ENCODE peak calls at places on chromosomes 2 and 18, in nine cellular contexts. One of them, this sample, is unnamed.

GRCh38 chr2:230899786-230900185 is 25.3 kb downstream of the GPR55 start:
- DNase-seq in ovary: no peak
- DNase-seq in OCI-LY7: no peak
- DNase-seq in lower lobe of right lung: no peak
- DNase-seq in IMR-90: no peak
- DNase-seq in breast epithelium: peak; percentile 7
- DNase-seq in PC-3: no peak
- DNase-seq in body of pancreas: no peak
- DNase-seq in transverse colon: no peak
- DNase-seq in this sample: no peak

GRCh38 chr2:112640800-112641675 is 4.7 kb upstream of the SLC20A1 start:
- DNase-seq in ovary: no peak
- DNase-seq in OCI-LY7: no peak
- DNase-seq in IMR-90: peak; percentile 96
- DNase-seq in PC-3: peak; percentile 91
- DNase-seq in breast epithelium: no peak
- DNase-seq in lower lobe of right lung: no peak
- DNase-seq in transverse colon: no peak
- DNase-seq in body of pancreas: no peak
- DNase-seq in this sample: no peak

GRCh38 chr2:65869286-65869685 is 436.9 kb upstream of the SPRED2 start:
- DNase-seq in transverse colon: no peak
- DNase-seq in IMR-90: no peak
- DNase-seq in lower lobe of right lung: no peak
- DNase-seq in body of pancreas: no peak
- DNase-seq in ovary: no peak
- DNase-seq in breast epithelium: no peak
- DNase-seq in OCI-LY7: no peak
- DNase-seq in PC-3: no peak
- DNase-seq in this sample: no peak

GRCh38 chr2:46296216-46296839 is 879 bp upstream of the EPAS1 start:
- DNase-seq in IMR-90: no peak
- DNase-seq in transverse colon: peak; percentile 49
- DNase-seq in PC-3: peak; percentile 11
- DNase-seq in OCI-LY7: no peak
- DNase-seq in ovary: peak; percentile 64
- DNase-seq in breast epithelium: peak; percentile 60
- DNase-seq in lower lobe of right lung: peak; percentile 81
- DNase-seq in body of pancreas: peak; percentile 71
- DNase-seq in this sample: no peak

GRCh38 chr18:55732227-55733106 is 144.5 kb upstream of the TCF4 start:
- DNase-seq in IMR-90: peak; percentile 54
- DNase-seq in PC-3: no peak
- DNase-seq in breast epithelium: no peak
- DNase-seq in body of pancreas: no peak
- DNase-seq in ovary: no peak
- DNase-seq in lower lobe of right lung: no peak
- DNase-seq in OCI-LY7: no peak
- DNase-seq in transverse colon: no peak
- DNase-seq in this sample: no peak

GRCh38 chr2:162716122-162716521 is 122.4 kb downstream of the KCNH7 start:
- DNase-seq in lower lobe of right lung: no peak
- DNase-seq in ovary: no peak
- DNase-seq in body of pancreas: no peak
- DNase-seq in OCI-LY7: no peak
- DNase-seq in IMR-90: no peak
- DNase-seq in transverse colon: no peak
- DNase-seq in breast epithelium: no peak
- DNase-seq in PC-3: no peak
- DNase-seq in this sample: no peak

GRCh38 chr2:234490239-234491074 is 6.4 kb downstream of the ARL4C start:
- DNase-seq in IMR-90: no peak
- DNase-seq in transverse colon: no peak
- DNase-seq in lower lobe of right lung: no peak
- DNase-seq in ovary: no peak
- DNase-seq in body of pancreas: no peak
- DNase-seq in breast epithelium: no peak
- DNase-seq in OCI-LY7: peak; percentile 38
- DNase-seq in PC-3: no peak
- DNase-seq in this sample: no peak

GRCh38 chr2:216287251-216287650 is 85.0 kb downstream of the MARCHF4 start:
- DNase-seq in IMR-90: no peak
- DNase-seq in transverse colon: no peak
- DNase-seq in PC-3: no peak
- DNase-seq in body of pancreas: no peak
- DNase-seq in OCI-LY7: no peak
- DNase-seq in breast epithelium: no peak
- DNase-seq in lower lobe of right lung: no peak
- DNase-seq in ovary: no peak
- DNase-seq in this sample: no peak

GRCh38 chr2:184597571-184597980 is 753 bp upstream of the ZNF804A start:
- DNase-seq in transverse colon: peak; percentile 20
- DNase-seq in lower lobe of right lung: peak; percentile 52
- DNase-seq in breast epithelium: no peak
- DNase-seq in ovary: no peak
- DNase-seq in OCI-LY7: peak; percentile 76
- DNase-seq in IMR-90: peak; percentile 63
- DNase-seq in PC-3: no peak
- DNase-seq in body of pancreas: no peak
- DNase-seq in this sample: no peak

GRCh38 chr2:65240657-65241056 is 13.0 kb downstream of the ACTR2 start:
- DNase-seq in PC-3: no peak
- DNase-seq in lower lobe of right lung: no peak
- DNase-seq in IMR-90: no peak
- DNase-seq in breast epithelium: no peak
- DNase-seq in ovary: no peak
- DNase-seq in transverse colon: no peak
- DNase-seq in body of pancreas: no peak
- DNase-seq in OCI-LY7: no peak
- DNase-seq in this sample: no peak

GRCh38 chr2:25250331-25251031 is 82.1 kb upstream of the POMC start:
- DNase-seq in PC-3: no peak
- DNase-seq in ovary: no peak
- DNase-seq in body of pancreas: no peak
- DNase-seq in transverse colon: no peak
- DNase-seq in OCI-LY7: no peak
- DNase-seq in lower lobe of right lung: no peak
- DNase-seq in IMR-90: peak; percentile 92
- DNase-seq in breast epithelium: no peak
- DNase-seq in this sample: no peak

GRCh38 chr2:2683581-2683980 is 352.5 kb upstream of the MYT1L start:
- DNase-seq in OCI-LY7: no peak
- DNase-seq in transverse colon: no peak
- DNase-seq in body of pancreas: no peak
- DNase-seq in PC-3: no peak
- DNase-seq in IMR-90: no peak
- DNase-seq in ovary: no peak
- DNase-seq in breast epithelium: no peak
- DNase-seq in lower lobe of right lung: no peak
- DNase-seq in this sample: no peak

GRCh38 chr2:132662742-132663141 is 7.3 kb downstream of the LYPD1 start:
- DNase-seq in OCI-LY7: no peak
- DNase-seq in ovary: no peak
- DNase-seq in IMR-90: peak; percentile 91
- DNase-seq in transverse colon: no peak
- DNase-seq in breast epithelium: no peak
- DNase-seq in PC-3: no peak
- DNase-seq in lower lobe of right lung: no peak
- DNase-seq in body of pancreas: no peak
- DNase-seq in this sample: no peak

GRCh38 chr2:242085941-242086621 is 216.6 kb downstream of the RTP5 start:
- DNase-seq in lower lobe of right lung: peak; percentile 72
- DNase-seq in PC-3: peak; percentile 2
- DNase-seq in body of pancreas: peak; percentile 78
- DNase-seq in IMR-90: peak; percentile 1
- DNase-seq in transverse colon: peak; percentile 64
- DNase-seq in ovary: no peak
- DNase-seq in breast epithelium: no peak
- DNase-seq in OCI-LY7: peak; percentile 50
- DNase-seq in this sample: no peak

DNA sequence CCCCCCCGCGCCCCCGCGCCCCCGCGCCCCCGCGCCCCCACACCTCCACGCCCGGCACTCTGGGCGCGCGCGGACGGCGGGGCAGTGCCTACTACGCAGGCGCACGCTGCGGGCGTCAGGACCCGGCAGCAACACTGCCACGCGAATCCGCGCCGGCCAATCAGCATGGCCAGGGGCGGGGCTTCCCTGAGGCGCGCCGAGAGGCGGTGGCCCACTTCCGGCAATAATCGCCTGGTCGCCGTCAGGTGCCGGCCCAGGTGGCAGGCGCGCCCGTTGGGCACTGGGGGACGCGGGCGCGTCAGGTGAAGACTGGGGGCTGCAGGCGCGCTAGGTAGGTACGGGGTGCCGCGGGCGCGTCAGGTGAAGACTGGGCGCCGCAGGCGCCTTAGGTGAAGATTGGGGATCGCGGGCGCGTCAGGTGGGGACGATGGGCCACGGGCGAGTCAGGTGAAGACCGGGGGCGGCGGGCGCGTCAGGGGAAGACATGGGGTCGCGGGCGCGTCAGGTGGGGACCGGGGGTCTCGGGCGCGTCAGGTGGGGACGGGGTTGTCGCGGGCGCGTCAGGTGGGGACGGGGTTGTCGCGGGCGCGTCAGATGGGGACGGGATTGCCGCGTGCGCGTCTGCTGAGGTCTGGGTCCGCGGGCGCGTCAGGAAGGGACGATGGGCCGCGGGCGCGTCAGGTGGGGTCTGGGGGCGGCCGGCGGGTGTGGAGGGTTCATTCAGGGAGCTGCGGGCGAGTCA is 219.1 kb downstream of the RTP5 start:
- DNase-seq in PC-3: peak; percentile 90
- DNase-seq in IMR-90: peak; percentile 73
- DNase-seq in OCI-LY7: peak; percentile 93
- DNase-seq in ovary: peak; percentile 94
- DNase-seq in breast epithelium: peak; percentile 93
- DNase-seq in body of pancreas: peak; percentile 95
- DNase-seq in transverse colon: peak; percentile 96
- DNase-seq in lower lobe of right lung: peak; percentile 96
- DNase-seq in this sample: peak; percentile 95
- H3K27ac ChIP-seq in PC-3: no peak overlapping the region
- H3K27ac ChIP-seq in IMR-90: no peak overlapping the region
- H3K27ac ChIP-seq in OCI-LY7: no peak overlapping the region
- H3K27ac ChIP-seq in ovary: peak overlapping the region; percentile 33
- H3K27ac ChIP-seq in breast epithelium: peak overlapping the region; percentile 76
- H3K27ac ChIP-seq in body of pancreas: peak overlapping the region; percentile 84
- H3K27ac ChIP-seq in transverse colon: peak overlapping the region; percentile 87
- H3K27ac ChIP-seq in lower lobe of right lung: peak overlapping the region; percentile 73
- H3K27ac ChIP-seq in this sample: no peak overlapping the region

DNA sequence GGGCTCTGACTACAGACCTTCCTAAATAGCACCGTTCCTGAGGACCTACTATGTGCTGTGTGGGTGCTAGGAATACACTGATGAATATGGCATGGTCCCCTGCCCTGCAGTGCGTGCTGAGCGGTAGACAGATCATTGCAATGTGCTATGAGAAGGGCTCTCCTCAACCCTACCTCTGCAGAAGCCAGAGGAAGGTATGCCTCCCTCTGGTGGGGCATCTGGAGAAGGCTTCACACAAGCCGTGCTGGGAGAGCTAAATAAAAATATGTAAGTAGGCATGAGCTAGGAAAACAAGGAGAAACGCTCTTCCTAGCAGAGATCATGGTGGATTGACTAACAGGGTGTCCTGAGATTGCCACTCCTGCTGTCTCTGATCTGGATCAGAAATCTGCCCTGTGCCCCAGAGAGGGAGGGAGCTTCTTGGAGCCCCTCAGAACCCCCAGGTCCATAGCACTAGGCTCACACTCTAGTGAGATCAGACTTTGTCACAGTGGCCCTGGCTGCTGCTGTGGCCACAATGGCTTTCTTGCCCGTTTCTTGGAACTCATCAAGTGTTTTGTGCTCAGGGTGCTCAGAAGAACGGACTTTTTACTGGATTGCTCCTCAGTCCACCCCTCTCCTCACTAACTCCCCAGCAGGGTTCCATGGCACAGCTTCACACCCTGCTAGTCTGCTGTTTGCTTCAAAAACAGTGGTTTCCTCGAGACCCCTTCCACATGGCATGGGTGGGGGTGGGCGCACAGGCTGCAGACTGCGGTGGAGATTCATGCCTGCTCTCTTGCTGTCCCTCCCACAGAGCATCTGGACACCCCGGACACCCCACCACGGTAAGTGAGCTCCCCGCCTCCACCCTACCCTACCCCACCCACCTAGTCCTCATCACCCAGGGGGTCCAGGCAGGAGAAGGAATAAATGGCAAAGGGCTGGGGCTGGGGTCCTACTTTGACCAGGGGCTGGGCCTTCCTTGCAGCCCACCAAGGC is 14.2 kb downstream of the SIGLEC15 start:
- DNase-seq in lower lobe of right lung: no peak
- DNase-seq in breast epithelium: no peak
- DNase-seq in transverse colon: no peak
- DNase-seq in body of pancreas: peak; percentile 43
- DNase-seq in ovary: no peak
- DNase-seq in IMR-90: peak; percentile 80
- DNase-seq in OCI-LY7: no peak
- DNase-seq in PC-3: peak; percentile 62
- DNase-seq in this sample: no peak
- TF ChIP-seq CTCF in lower lobe of right lung: peak; percentile 42
- TF ChIP-seq CTCF in breast epithelium: peak; percentile 62
- TF ChIP-seq CTCF in transverse colon: peak; percentile 35
- TF ChIP-seq CTCF in body of pancreas: peak; percentile 56
- TF ChIP-seq CTCF in ovary: no peak
- TF ChIP-seq CTCF in IMR-90: peak; percentile 83
- TF ChIP-seq CTCF in OCI-LY7: no peak
- TF ChIP-seq CTCF in PC-3: peak; percentile 61
- TF ChIP-seq CTCF in this sample: peak; percentile 17

DNA sequence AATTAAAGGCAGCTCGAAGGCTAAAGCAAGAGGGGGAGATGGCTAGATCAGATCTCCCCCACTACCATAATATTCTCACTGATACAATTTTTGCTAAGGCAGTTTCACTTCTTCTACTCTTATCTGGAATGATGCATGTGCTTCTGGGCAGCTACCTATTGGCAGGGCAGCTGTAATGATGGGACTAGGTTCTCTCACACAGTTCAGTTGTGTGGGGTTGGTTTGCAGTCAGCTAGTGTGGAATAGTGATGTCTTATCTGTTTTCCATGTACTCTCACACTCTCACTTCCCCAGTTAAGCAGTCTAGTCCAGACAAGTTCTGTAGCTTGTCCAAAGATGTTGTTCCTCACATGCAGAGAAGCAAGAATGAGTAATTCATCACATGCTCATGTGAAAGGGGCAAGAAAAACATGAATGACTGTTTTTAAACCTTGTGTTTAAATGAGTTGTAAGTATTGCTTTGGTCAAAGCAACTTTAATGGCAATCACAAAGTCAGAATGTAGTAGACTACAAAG is 836.1 kb downstream of the CBLN2 start:
- DNase-seq in OCI-LY7: no peak
- DNase-seq in lower lobe of right lung: no peak
- DNase-seq in ovary: no peak
- DNase-seq in transverse colon: no peak
- DNase-seq in PC-3: no peak
- DNase-seq in IMR-90: no peak
- DNase-seq in body of pancreas: no peak
- DNase-seq in breast epithelium: no peak
- DNase-seq in this sample: no peak
- H3K9me3 ChIP-seq in OCI-LY7: no peaks in the 10 kb centered on the region
- H3K9me3 ChIP-seq in lower lobe of right lung: no peaks in the 10 kb centered on the region
- H3K9me3 ChIP-seq in ovary: no peaks in the 10 kb centered on the region
- H3K9me3 ChIP-seq in transverse colon: no peaks in the 10 kb centered on the region
- H3K9me3 ChIP-seq in PC-3: no peaks in the 10 kb centered on the region
- H3K9me3 ChIP-seq in IMR-90: peaks cover 5% of the 10 kb centered on the region
- H3K9me3 ChIP-seq in body of pancreas: no peaks in the 10 kb centered on the region
- H3K9me3 ChIP-seq in breast epithelium: no peaks in the 10 kb centered on the region
- H3K9me3 ChIP-seq in this sample: no peaks in the 10 kb centered on the region

GRCh38 chr18:33316146-33316587 is 124.4 kb downstream of the CCDC178 start:
- DNase-seq in lower lobe of right lung: no peak
- DNase-seq in body of pancreas: no peak
- DNase-seq in breast epithelium: no peak
- DNase-seq in PC-3: no peak
- DNase-seq in IMR-90: no peak
- DNase-seq in transverse colon: no peak
- DNase-seq in ovary: no peak
- DNase-seq in OCI-LY7: no peak
- DNase-seq in this sample: no peak
- H3K27ac ChIP-seq in lower lobe of right lung: no peak overlapping the region
- H3K27ac ChIP-seq in body of pancreas: no peak overlapping the region
- H3K27ac ChIP-seq in breast epithelium: no peak overlapping the region
- H3K27ac ChIP-seq in PC-3: no peak overlapping the region
- H3K27ac ChIP-seq in IMR-90: no peak overlapping the region
- H3K27ac ChIP-seq in transverse colon: no peak overlapping the region
- H3K27ac ChIP-seq in ovary: no peak overlapping the region
- H3K27ac ChIP-seq in OCI-LY7: no peak overlapping the region
- H3K27ac ChIP-seq in this sample: no peak overlapping the region

This sample was measured in CD4-positive, alpha-beta T cell.